ENCODE peak calls at places on chromosomes 7 and 10, in eight cellular contexts. D is GM23338, J is GM12878, R is astrocyte, Z is fibroblast of lung, H is neural progenitor cell, Y is PC-3, A is MM.1S. L is an unnamed sample.

GRCh38 chr10:89029785-89030437 is 39.3 kb downstream of the FAS start:
- DNase-seq in Y (peak; percentile 73), J (peak; percentile 24), A (peak; percentile 71), Z (peak; percentile 90), H (peak; percentile 84), D (peak; percentile 82), R (peak; percentile 55), L (no peak)

GRCh38 chr7:150962743-150963399 is 15.2 kb downstream of the KCNH2 start:
- DNase-seq in D (peak; percentile 84), Z (peak; percentile 27), J (no peak), Y (peak; percentile 39), H (peak; percentile 86), R (no peak), A (peak; percentile 41), L (peak; percentile 61)

GRCh38 chr7:57305192-57305748 is 144.7 kb upstream of the ZNF716 start:
- DNase-seq in D (peak; percentile 0), Z (no peak), J (no peak), Y (no peak), R (no peak), A (no peak), H (no peak), L (peak; percentile 2)

GRCh38 chr10:51763746-51764145 is 64.4 kb upstream of the CSTF2T start:
- DNase-seq in D (no peak), J (no peak), Y (no peak), A (no peak), H (no peak), R (no peak), Z (no peak), L (no peak)

GRCh38 chr10:73226663-73227062 is 20.4 kb downstream of the DNAJC9 start:
- DNase-seq in Y (no peak), R (no peak), J (no peak), H (no peak), D (no peak), Z (no peak), A (no peak), L (no peak)

GRCh38 chr7:21844742-21845141 is 101.0 kb downstream of the CDCA7L start:
- DNase-seq in Y (no peak), R (no peak), A (no peak), H (no peak), Z (peak; percentile 16), J (no peak), D (no peak), L (no peak)

GRCh38 chr10:85851300-85851699 is 515.3 kb downstream of the GRID1 start:
- DNase-seq in Z (no peak), A (no peak), D (no peak), Y (no peak), J (no peak), R (peak; percentile 75), H (no peak), L (no peak)

GRCh38 chr10:58570307-58570723 is 57.6 kb downstream of the BICC1 start:
- DNase-seq in R (peak; percentile 45), D (no peak), Z (peak; percentile 50), H (no peak), Y (no peak), J (no peak), A (no peak), L (no peak)

GRCh38 chr7:102464577-102465280 is at the start of the genes ALKBH4 and LRWD1:
- DNase-seq in H (peak; percentile 96), A (peak; percentile 95), D (peak; percentile 90), Y (peak; percentile 88), R (peak; percentile 69), J (no peak), Z (peak; percentile 87), L (peak; percentile 69)

GRCh38 chr10:18616337-18616736 is 35.0 kb downstream of the NSUN6 start:
- DNase-seq in Z (peak; percentile 28), H (no peak), Y (peak; percentile 6), A (no peak), D (no peak), J (no peak), R (no peak), L (no peak)

GRCh38 chr7:169854-170172 is 22.6 kb upstream of the FAM20C start:
- DNase-seq in J (no peak), A (no peak), D (no peak), H (no peak), Z (no peak), Y (no peak), R (no peak), L (no peak)

GRCh38 chr7:106219170-106219569 is 65.6 kb downstream of the NAMPT start:
- DNase-seq in D (no peak), Y (no peak), A (no peak), J (no peak), R (no peak), Z (no peak), H (no peak), L (no peak)

GRCh38 chr7:15440482-15440881 is 121.3 kb downstream of the AGMO start:
- DNase-seq in H (no peak), Y (no peak), J (no peak), R (no peak), D (no peak), A (no peak), Z (no peak), L (no peak)

GRCh38 chr7:81277691-81278090 is 358.8 kb upstream of the SEMA3C start:
- DNase-seq in D (no peak), A (no peak), H (no peak), R (no peak), Z (no peak), J (no peak), Y (no peak), L (no peak)

GRCh38 chr7:23105644-23106490 is at the start of gene KLHL7:
- DNase-seq in R (peak; percentile 80), A (peak; percentile 97), H (peak; percentile 98), D (peak; percentile 98), Y (peak; percentile 94), Z (peak; percentile 88), J (peak; percentile 64), L (peak; percentile 94)
- TF ChIP-seq CTCF in R (no peak), A (peak; percentile 16), H (no peak), D (no peak), Y (no peak), Z (peak; percentile 30), J (no peak), L (no peak)

GRCh38 chr7:114519215-114519614 is 104.6 kb downstream of the FOXP2 start:
- DNase-seq in D (no peak), Z (no peak), R (no peak), A (no peak), H (peak; percentile 1), Y (no peak), J (no peak), L (no peak)

GRCh38 chr7:114527589-114527988 is 113.0 kb downstream of the FOXP2 start:
- DNase-seq in Y (no peak), R (no peak), Z (no peak), D (no peak), J (no peak), H (no peak), A (no peak), L (no peak)

DNA sequence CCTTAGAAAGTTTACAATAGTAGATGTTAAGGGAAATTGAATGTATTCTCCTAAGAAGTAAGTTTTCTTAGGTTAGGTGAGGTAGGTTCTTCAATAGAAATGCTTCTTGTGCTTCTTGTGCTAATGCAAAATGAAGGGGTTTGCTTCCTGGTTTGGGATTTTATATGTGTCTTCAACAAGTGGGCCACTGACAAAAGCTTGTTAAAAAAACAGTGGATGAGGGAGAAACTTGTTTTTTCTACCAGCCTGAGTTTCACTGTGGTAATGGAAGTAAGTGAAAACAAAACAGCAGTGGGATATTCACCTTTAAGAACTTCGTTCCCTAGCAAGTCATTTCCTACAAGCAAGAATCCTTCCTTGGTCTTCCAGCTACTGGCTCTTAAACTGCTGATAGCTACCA is 107.5 kb downstream of the FOXP2 start:
- DNase-seq in Y (no peak), H (no peak), D (no peak), J (no peak), Z (no peak), R (no peak), A (no peak), L (no peak)
- TF ChIP-seq EZH2 in Y (no peak), H (no peak), D (no peak), J (no peak), Z (no peak), R (no peak), A (no peak), L (no peak)

DNA sequence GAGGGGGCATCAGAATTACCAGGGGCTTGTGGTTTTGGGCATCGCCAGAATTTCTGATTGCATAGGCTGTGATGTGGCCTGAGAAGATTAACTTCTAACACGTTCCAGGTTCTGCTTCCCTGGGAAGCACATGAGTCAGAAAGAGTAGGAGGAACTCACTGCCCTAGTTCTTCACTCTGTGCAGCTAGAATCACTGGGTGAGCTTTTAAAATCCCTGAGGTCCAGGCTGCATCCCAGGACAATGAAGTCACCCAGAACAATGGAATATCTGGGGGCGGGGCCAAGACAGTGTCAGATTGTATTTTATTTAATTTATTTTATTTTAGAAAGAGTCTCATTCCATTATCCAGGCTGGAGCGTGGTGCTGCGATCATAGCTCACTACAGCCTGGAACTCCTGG is 636.5 kb downstream of the CALN1 start:
- DNase-seq in R (peak; percentile 84), J (no peak), A (no peak), Z (no peak), Y (no peak), D (no peak), H (no peak), L (no peak)
- H3K4me1 ChIP-seq in R (peaks cover 5% of the 10 kb centered on the region), J (no peaks in the 10 kb centered on the region), A (no peaks in the 10 kb centered on the region), Z (no peaks in the 10 kb centered on the region), Y (no peaks in the 10 kb centered on the region), D (peaks cover 2% of the 10 kb centered on the region), H (peaks cover 7% of the 10 kb centered on the region), L (no peaks in the 10 kb centered on the region)

GRCh38 chr7:98284335-98285036 is 3.0 kb downstream of the BRI3 start:
- DNase-seq in D (no peak), R (peak; percentile 60), A (no peak), H (no peak), Y (peak; percentile 78), J (no peak), Z (peak; percentile 39), L (peak; percentile 92)
- TF ChIP-seq CTCF in D (no peak), R (no peak), A (no peak), H (no peak), Y (no peak), J (no peak), Z (no peak), L (no peak)

GRCh38 chr10:124446830-124447740 is 2.8 kb downstream of the NKX1-2 start:
- DNase-seq in D (peak; percentile 61), R (no peak), H (no peak), J (no peak), A (no peak), Y (no peak), Z (no peak), L (no peak)
- TF ChIP-seq EZH2 in D (no peak), R (peak; percentile 28), H (peak; percentile 65), J (no peak), A (no peak), Y (no peak), Z (no peak), L (no peak)